ENCODE peak calls at places on chromosomes 11 and 22, in six cellular contexts. D is iris pigment epithelial cell, Q is NCI-H774, W is iPS DF 19.7, Z is left cardiac atrium, U is right lobe of liver. T is an unnamed sample.

GRCh38 chr11:15568440-15568839 is 453.7 kb downstream of the INSC start:
- DNase-seq in D (no peak), Q (peak), W (no peak), Z (no peak), U (no peak), T (no peak)

GRCh38 chr11:9575531-9576240 is 2.2 kb downstream of the WEE1 start:
- DNase-seq in D (peak), Q (no peak), W (no peak), Z (no peak), U (no peak), T (no peak)

GRCh38 chr11:122210378-122210995 is 94.5 kb upstream of the BLID start:
- DNase-seq in D (no peak), Q (no peak), W (no peak), Z (no peak), U (no peak), T (peak)

GRCh38 chr11:104534268-104534667 is 364.0 kb downstream of the CASP12 start:
- DNase-seq in D (peak), Q (no peak), W (no peak), Z (no peak), U (no peak), T (no peak)

GRCh38 chr11:209275-210121 is 2.0 kb downstream of the RIC8A start:
- DNase-seq in D (peak), Q (no peak), W (no peak), Z (no peak), U (peak), T (peak)

GRCh38 chr11:79617561-79617960 is 176.7 kb upstream of the TENM4 start:
- DNase-seq in D (no peak), Q (no peak), W (no peak), Z (no peak), U (no peak), T (no peak)

GRCh38 chr22:18975434-18976196 is 39.5 kb upstream of the PRODH start:
- DNase-seq in D (no peak), Q (no peak), W (no peak), Z (peak), U (no peak), T (no peak)

GRCh38 chr22:47929073-47929472 is 1166.6 kb downstream of the TBC1D22A start:
- DNase-seq in D (no peak), Q (no peak), W (no peak), Z (no peak), U (no peak), T (no peak)

GRCh38 chr11:94895971-94896370 is 77.4 kb downstream of the CWC15 start:
- DNase-seq in D (peak), Q (no peak), W (no peak), Z (no peak), U (no peak), T (peak)

T was measured in EH.